ENCODE peak calls at places on chromosomes 16 and 17, in seven cellular contexts. P is ovary, J is K562, W is A549, A is esophagus muscularis mucosa, M is stomach, G is suprapubic skin. H is an unnamed sample.

GRCh38 chr17:48100591-48101011 is 677 bp downstream of the CBX1 start:
- DNase-seq in P (peak), J (peak), W (peak), A (no peak), M (peak), G (peak), H (peak)

GRCh38 chr17:37788531-37788930 is 43.7 kb upstream of the HNF1B start:
- DNase-seq in P (no peak), J (no peak), W (no peak), A (no peak), M (no peak), G (no peak), H (no peak)

GRCh38 chr17:59485018-59485417 is 80.4 kb upstream of the DHX40 start:
- DNase-seq in P (no peak), J (no peak), W (no peak), A (no peak), M (no peak), G (no peak), H (no peak)

GRCh38 chr16:4477966-4478365 is 1.8 kb downstream of the HMOX2 start:
- DNase-seq in P (no peak), J (no peak), W (no peak), A (no peak), M (no peak), G (no peak), H (no peak)

GRCh38 chr16:87490091-87490798 is 2.6 kb downstream of the ZCCHC14 start:
- DNase-seq in P (no peak), J (peak), W (no peak), A (no peak), M (no peak), G (no peak), H (no peak)

GRCh38 chr16:85316321-85316919 is 204.1 kb upstream of the CIBAR2 start:
- DNase-seq in P (no peak), J (peak), W (peak), A (no peak), M (peak), G (no peak), H (no peak)

GRCh38 chr16:35152067-35152627 is 1692.7 kb downstream of the TP53TG3F start:
- DNase-seq in P (no peak), J (no peak), W (no peak), A (peak), M (no peak), G (no peak), H (no peak)

GRCh38 chr17:16484445-16485169 is 7.4 kb downstream of the LRRC75A start:
- DNase-seq in P (peak), J (no peak), W (no peak), A (no peak), M (no peak), G (no peak), H (no peak)

GRCh38 chr16:88554711-88555264 is 15.4 kb upstream of the ZC3H18 start:
- DNase-seq in P (no peak), J (no peak), W (no peak), A (no peak), M (no peak), G (no peak), H (no peak)

GRCh38 chr16:24700549-24701392 is 28.7 kb upstream of the TNRC6A start:
- DNase-seq in P (peak), J (peak), W (peak), A (peak), M (peak), G (peak), H (peak)

GRCh38 chr17:4587803-4588202 is 3.5 kb downstream of the SMTNL2 start:
- DNase-seq in P (peak), J (peak), W (no peak), A (no peak), M (no peak), G (no peak), H (no peak)

GRCh38 chr16:17347624-17348023 is 123.1 kb downstream of the XYLT1 start:
- DNase-seq in P (no peak), J (no peak), W (no peak), A (no peak), M (no peak), G (no peak), H (no peak)

GRCh38 chr17:1002771-1003555 is 6.0 kb downstream of the TIMM22 start:
- DNase-seq in P (no peak), J (no peak), W (no peak), A (no peak), M (no peak), G (no peak), H (no peak)

GRCh38 chr16:68356249-68356918 is 45.6 kb downstream of the PRMT7 start:
- DNase-seq in P (no peak), J (no peak), W (no peak), A (no peak), M (no peak), G (no peak), H (no peak)

GRCh38 chr16:19722981-19723380 is 4.9 kb downstream of the IQCK start:
- DNase-seq in P (no peak), J (no peak), W (no peak), A (no peak), M (no peak), G (no peak), H (no peak)

GRCh38 chr16:75062135-75062943 is 54.2 kb downstream of the LDHD start:
- DNase-seq in P (peak), J (peak), W (no peak), A (no peak), M (peak), G (no peak), H (no peak)

GRCh38 chr17:44587339-44587738 is 30.1 kb downstream of the FZD2 start:
- DNase-seq in P (peak), J (peak), W (peak), A (no peak), M (peak), G (no peak), H (no peak)

GRCh38 chr17:3025421-3026124 is 37.8 kb downstream of the OR1D5 start:
- DNase-seq in P (no peak), J (no peak), W (no peak), A (no peak), M (no peak), G (peak), H (no peak)

GRCh38 chr16:69724414-69724873 is 1.9 kb downstream of the NQO1 start:
- DNase-seq in P (no peak), J (no peak), W (no peak), A (no peak), M (no peak), G (no peak), H (no peak)

GRCh38 chr16:21300309-21301167 is 22.4 kb upstream of the CRYM start:
- DNase-seq in P (peak), J (peak), W (peak), A (peak), M (peak), G (peak), H (peak)

GRCh38 chr17:36742267-36743000 is 141.1 kb downstream of the MRM1 start:
- DNase-seq in P (no peak), J (no peak), W (no peak), A (no peak), M (no peak), G (no peak), H (no peak)

GRCh38 chr16:49454426-49455180 is 81.0 kb downstream of the C16orf78 start:
- DNase-seq in P (no peak), J (no peak), W (no peak), A (no peak), M (peak), G (peak), H (no peak)

GRCh38 chr17:15885770-15886169 is 59.2 kb upstream of the ADORA2B start:
- DNase-seq in P (no peak), J (no peak), W (no peak), A (no peak), M (no peak), G (no peak), H (no peak)

GRCh38 chr16:19746561-19746960 is 28.5 kb downstream of the IQCK start:
- DNase-seq in P (no peak), J (peak), W (no peak), A (no peak), M (no peak), G (no peak), H (no peak)

GRCh38 chr17:6478486-6478885 is 34.2 kb downstream of the PIMREG start:
- DNase-seq in P (no peak), J (no peak), W (no peak), A (no peak), M (no peak), G (no peak), H (no peak)

GRCh38 chr16:69105501-69106361 is at the start of gene HAS3:
- DNase-seq in P (peak), J (peak), W (peak), A (no peak), M (peak), G (peak), H (no peak)

GRCh38 chr17:164536-165235 is 16.8 kb downstream of the DOC2B start:
- DNase-seq in P (peak), J (peak), W (peak), A (no peak), M (peak), G (no peak), H (no peak)

GRCh38 chr16:57735755-57736418 is at the start of gene KATNB1:
- DNase-seq in P (no peak), J (no peak), W (no peak), A (no peak), M (no peak), G (no peak), H (no peak)

GRCh38 chr17:64515419-64515818 is 8.6 kb downstream of the CEP95 start:
- DNase-seq in P (no peak), J (no peak), W (no peak), A (no peak), M (no peak), G (no peak), H (no peak)

GRCh38 chr17:51636291-51636690 is 375.9 kb downstream of the UTP18 start:
- DNase-seq in P (no peak), J (no peak), W (peak), A (no peak), M (no peak), G (no peak), H (no peak)

GRCh38 chr17:75096082-75096625 is 8.4 kb downstream of the SLC16A5 start:
- DNase-seq in P (no peak), J (peak), W (peak), A (no peak), M (peak), G (no peak), H (peak)

GRCh38 chr16:23013484-23013883 is 135.8 kb downstream of the USP31 start:
- DNase-seq in P (no peak), J (peak), W (peak), A (no peak), M (no peak), G (no peak), H (no peak)

GRCh38 chr16:585351-585750 is 4.5 kb upstream of the RAB40C start:
- DNase-seq in P (peak), J (no peak), W (peak), A (no peak), M (peak), G (no peak), H (no peak)

GRCh38 chr17:42339221-42339620 is 49.0 kb downstream of the STAT3 start:
- DNase-seq in P (no peak), J (no peak), W (no peak), A (no peak), M (no peak), G (no peak), H (no peak)

GRCh38 chr16:49000594-49000993 is 281.0 kb downstream of the CBLN1 start:
- DNase-seq in P (no peak), J (peak), W (no peak), A (no peak), M (no peak), G (no peak), H (no peak)

GRCh38 chr16:19703218-19703617 is 14.8 kb downstream of the KNOP1 start:
- DNase-seq in P (no peak), J (no peak), W (no peak), A (no peak), M (no peak), G (no peak), H (no peak)

GRCh38 chr17:59254742-59255141 is 34.4 kb downstream of the GDPD1 start:
- DNase-seq in P (no peak), J (no peak), W (no peak), A (no peak), M (no peak), G (no peak), H (no peak)

GRCh38 chr17:30316736-30317135 is 17.1 kb downstream of the TMIGD1 start:
- DNase-seq in P (no peak), J (no peak), W (no peak), A (no peak), M (no peak), G (no peak), H (no peak)

GRCh38 chr16:55492756-55493380 is 13.9 kb downstream of the MMP2 start:
- DNase-seq in P (no peak), J (no peak), W (no peak), A (peak), M (no peak), G (peak), H (peak)

GRCh38 chr17:68831170-68831569 is 124.0 kb downstream of the ABCA8 start:
- DNase-seq in P (no peak), J (no peak), W (no peak), A (no peak), M (no peak), G (no peak), H (no peak)
- TF ChIP-seq EP300 in P (no peak), J (no peak), W (no peak), A (no peak), M (no peak), G (no peak), H (no peak)

GRCh38 chr17:77882481-77883212 is 75.9 kb upstream of the TNRC6C start:
- DNase-seq in P (no peak), J (peak), W (peak), A (no peak), M (peak), G (no peak), H (peak)

GRCh38 chr17:77882040-77882439 is 76.5 kb upstream of the TNRC6C start:
- DNase-seq in P (no peak), J (no peak), W (no peak), A (no peak), M (no peak), G (no peak), H (no peak)

GRCh38 chr17:77880702-77881450 is 77.6 kb upstream of the TNRC6C start:
- DNase-seq in P (no peak), J (no peak), W (no peak), A (no peak), M (no peak), G (no peak), H (no peak)

GRCh38 chr17:77879896-77880280 is 78.6 kb upstream of the TNRC6C start:
- DNase-seq in P (no peak), J (no peak), W (no peak), A (no peak), M (no peak), G (no peak), H (no peak)

GRCh38 chr17:77881545-77881944 is 77.0 kb upstream of the TNRC6C start:
- DNase-seq in P (no peak), J (peak), W (no peak), A (peak), M (peak), G (peak), H (peak)
- TF ChIP-seq EP300 in P (no peak), J (no peak), W (no peak), A (no peak), M (no peak), G (no peak), H (peak)

GRCh38 chr17:27293898-27294688 is at the start of gene WSB1:
- DNase-seq in P (peak), J (peak), W (peak), A (peak), M (peak), G (peak), H (peak)
- TF ChIP-seq EP300 in P (peak), J (peak), W (no peak), A (peak), M (peak), G (no peak), H (peak)

DNA sequence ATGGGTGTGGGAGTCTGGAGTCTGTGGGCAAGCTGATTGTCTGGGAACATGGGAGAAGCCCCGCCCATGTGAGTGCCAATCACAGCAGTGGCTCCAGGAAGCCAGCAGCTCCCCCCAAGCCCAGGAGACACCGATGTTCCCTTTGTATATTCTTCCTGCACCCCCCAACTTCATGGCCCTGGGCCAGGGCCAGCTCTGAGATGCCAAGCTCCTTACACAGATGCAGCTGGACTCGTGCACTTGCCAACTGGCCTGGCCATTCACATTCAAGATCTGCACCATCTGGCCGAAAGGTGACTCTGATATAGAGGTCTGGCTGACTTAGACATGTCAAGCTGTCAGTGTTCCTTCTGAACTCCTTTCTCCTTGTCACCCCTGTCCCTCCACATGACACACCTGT is 50.5 kb downstream of the CACNG5 start:
- DNase-seq in P (no peak), J (no peak), W (no peak), A (no peak), M (no peak), G (no peak), H (no peak)
- TF ChIP-seq EP300 in P (no peak), J (no peak), W (no peak), A (no peak), M (no peak), G (no peak), H (no peak)

DNA sequence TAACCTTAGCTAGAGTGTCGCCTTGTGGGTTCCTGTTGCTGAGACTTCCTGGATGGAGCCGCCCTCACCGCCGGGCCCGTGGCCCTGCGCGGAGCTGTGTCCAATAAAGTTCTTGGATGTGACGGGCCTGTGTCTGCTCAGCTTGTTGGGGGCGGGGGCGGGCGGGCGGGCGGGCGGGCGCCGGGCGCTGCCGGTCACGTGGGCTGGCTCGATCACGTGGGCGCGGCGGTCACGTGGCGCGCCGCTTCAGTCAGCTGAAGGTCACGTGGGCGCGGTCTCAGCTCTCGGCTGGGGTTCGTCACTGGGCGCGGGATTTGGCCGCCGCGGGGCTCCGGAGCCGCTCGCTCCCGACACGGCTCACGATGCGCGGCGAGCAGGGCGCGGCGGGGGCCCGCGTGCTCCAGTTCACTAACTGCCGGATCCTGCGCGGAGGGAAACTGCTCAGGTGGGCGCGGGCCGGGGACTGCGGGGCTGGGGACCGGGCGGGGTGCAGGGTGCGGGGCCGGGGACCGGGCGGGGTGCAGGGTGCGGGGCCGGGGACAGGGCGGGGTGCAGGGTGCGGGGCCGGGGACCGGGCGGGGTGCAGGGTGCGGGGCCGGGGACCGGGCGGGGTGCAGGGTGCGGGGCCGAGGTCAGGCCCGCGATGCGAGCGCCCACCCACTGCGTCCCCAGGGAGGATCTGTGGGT is at the start of gene AMDHD2:
- DNase-seq in P (peak), J (peak), W (peak), A (peak), M (peak), G (peak), H (peak)
- TF ChIP-seq EP300 in P (no peak), J (no peak), W (no peak), A (no peak), M (no peak), G (no peak), H (peak)

DNA sequence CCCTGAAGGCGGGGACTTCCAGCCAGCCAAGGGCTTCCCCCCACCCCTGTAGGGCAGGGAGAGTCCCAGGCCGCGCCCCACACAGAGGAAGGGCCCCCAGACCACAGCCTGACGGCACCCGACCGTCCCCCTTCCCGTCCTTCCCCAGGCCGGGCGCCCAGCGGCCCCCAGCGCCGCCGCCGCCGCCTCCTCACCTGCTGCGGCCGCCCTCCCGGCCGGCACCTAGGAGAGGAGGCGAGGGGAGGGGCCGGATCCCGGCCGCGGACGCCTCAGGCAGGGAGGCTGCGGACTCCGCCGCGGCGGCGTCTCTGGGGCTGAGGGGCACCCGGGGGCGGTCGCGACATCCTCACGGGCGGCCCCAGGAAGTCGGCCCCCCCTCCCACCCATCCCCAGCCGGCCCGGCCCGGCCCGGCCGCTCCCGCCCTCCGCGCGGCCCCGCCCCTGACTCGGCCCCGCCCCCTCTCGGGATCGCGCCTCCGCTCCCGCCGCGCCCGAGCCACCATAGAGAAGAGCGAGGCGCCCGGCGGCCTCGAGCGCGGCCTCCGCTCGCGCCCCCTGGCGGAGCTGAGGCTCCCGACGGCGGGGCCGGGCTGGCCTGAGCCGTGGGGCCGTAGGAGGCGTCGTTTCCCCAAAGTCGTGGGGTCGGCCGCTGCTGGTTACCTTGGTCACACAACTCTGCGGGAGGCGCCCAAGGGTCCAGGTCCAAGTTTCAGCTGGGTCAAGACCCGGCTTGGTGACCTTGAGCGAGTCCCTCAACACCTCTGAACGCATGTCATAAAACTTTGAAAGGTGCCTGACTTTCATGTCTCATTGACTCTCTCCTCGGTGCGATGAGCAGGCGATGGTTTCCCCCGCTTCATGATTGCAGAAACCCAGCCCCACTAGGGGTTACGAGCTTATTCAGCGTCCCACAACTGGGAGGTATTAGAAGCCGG is 25.7 kb upstream of the RFFL start:
- DNase-seq in P (peak), J (peak), W (peak), A (peak), M (peak), G (peak), H (peak)
- TF ChIP-seq EP300 in P (no peak), J (peak), W (no peak), A (no peak), M (no peak), G (no peak), H (no peak)

H was measured in tibial nerve.